ENCODE peak calls at places on chromosomes 12 and 14, in four cellular contexts. B is WTC11, S is HepG2, J is K562. Y is an unnamed sample.

GRCh38 chr12:125024949-125025563 is 31.6 kb downstream of the BRI3BP start:
- DNase-seq in B (no peak), S (no peak), J (no peak), Y (no peak)

GRCh38 chr14:57390806-57391562 is 598 bp downstream of the NAA30 start:
- DNase-seq in B (peak; percentile 56), S (no peak), J (peak; percentile 31), Y (peak; percentile 40)

GRCh38 chr12:59927041-59927440 is 331.2 kb downstream of the SLC16A7 start:
- DNase-seq in B (no peak), S (no peak), J (no peak), Y (no peak)

GRCh38 chr12:96063046-96063445 is 27.7 kb upstream of the LTA4H start:
- DNase-seq in B (no peak), S (no peak), J (no peak), Y (no peak)

GRCh38 chr12:103632554-103633216 is 45.6 kb downstream of the STAB2 start:
- DNase-seq in B (peak; percentile 93), S (peak; percentile 66), J (peak; percentile 87), Y (peak; percentile 89)

GRCh38 chr12:10304161-10304574 is 3.5 kb upstream of the KLRD1 start:
- DNase-seq in B (no peak), S (no peak), J (no peak), Y (no peak)

GRCh38 chr14:73924337-73924736 is 25.6 kb downstream of the FAM161B start:
- DNase-seq in B (no peak), S (no peak), J (no peak), Y (no peak)

GRCh38 chr12:90987101-90987500 is 17.7 kb downstream of the EPYC start:
- DNase-seq in B (no peak), S (no peak), J (no peak), Y (no peak)

GRCh38 chr12:26017484-26018211 is 59.2 kb downstream of the RASSF8 start:
- DNase-seq in B (peak; percentile 41), S (peak; percentile 50), J (peak; percentile 15), Y (peak; percentile 45)

GRCh38 chr12:24062642-24063245 is 113.3 kb upstream of the SOX5 start:
- DNase-seq in B (no peak), S (no peak), J (no peak), Y (no peak)

GRCh38 chr12:51846911-51847829 is 1.3 kb downstream of the FIGNL2 start:
- DNase-seq in B (peak; percentile 64), S (no peak), J (no peak), Y (peak; percentile 77)

GRCh38 chr12:132218915-132219314 is 74.7 kb downstream of the NOC4L start:
- DNase-seq in B (peak; percentile 63), S (peak; percentile 35), J (peak; percentile 71), Y (peak; percentile 81)

GRCh38 chr12:32312049-32312670 is 87.2 kb upstream of the FGD4 start:
- DNase-seq in B (no peak), S (peak; percentile 42), J (peak; percentile 37), Y (peak; percentile 39)

GRCh38 chr14:90534091-90534837 is 137.4 kb downstream of the CALM1 start:
- DNase-seq in B (no peak), S (no peak), J (peak; percentile 35), Y (no peak)

GRCh38 chr12:114664661-114665320 is 19.2 kb downstream of the TBX3 start:
- DNase-seq in B (no peak), S (no peak), J (no peak), Y (no peak)

GRCh38 chr12:4909734-4910501 is at the start of gene KCNA1:
- DNase-seq in B (peak; percentile 42), S (no peak), J (no peak), Y (peak; percentile 38)

GRCh38 chr14:55107766-55108554 is 21.1 kb upstream of the LGALS3 start:
- DNase-seq in B (peak; percentile 23), S (peak; percentile 83), J (peak; percentile 82), Y (peak; percentile 48)

GRCh38 chr12:124296916-124297351 is 2.0 kb downstream of the RFLNA start:
- DNase-seq in B (no peak), S (peak; percentile 35), J (no peak), Y (no peak)

GRCh38 chr12:87163122-87163521 is 866.1 kb downstream of the C12orf50 start:
- DNase-seq in B (no peak), S (no peak), J (no peak), Y (no peak)

GRCh38 chr12:19850341-19851065 is 411.2 kb downstream of the AEBP2 start:
- DNase-seq in B (no peak), S (no peak), J (no peak), Y (no peak)

GRCh38 chr14:103329421-103330347 is 4.4 kb upstream of the EIF5 start:
- DNase-seq in B (no peak), S (peak; percentile 64), J (peak; percentile 20), Y (no peak)

GRCh38 chr12:32134144-32134888 is 27.7 kb downstream of the BICD1 start:
- DNase-seq in B (no peak), S (no peak), J (no peak), Y (no peak)

GRCh38 chr14:78005325-78005724 is 164.8 kb upstream of the NRXN3 start:
- DNase-seq in B (no peak), S (no peak), J (peak; percentile 32), Y (no peak)

GRCh38 chr12:92543872-92544271 is 158.9 kb upstream of the PLEKHG7 start:
- DNase-seq in B (no peak), S (no peak), J (no peak), Y (no peak)

GRCh38 chr12:65603428-65604351 is 220.6 kb upstream of the HMGA2 start:
- DNase-seq in B (no peak), S (no peak), J (peak; percentile 25), Y (no peak)

GRCh38 chr12:105476616-105477015 is 146.1 kb downstream of the C12orf75 start:
- DNase-seq in B (no peak), S (no peak), J (no peak), Y (no peak)

GRCh38 chr14:91059576-91060471 is 617 bp downstream of the RPS6KA5 start:
- DNase-seq in B (peak; percentile 54), S (peak; percentile 14), J (peak; percentile 37), Y (peak; percentile 55)

GRCh38 chr12:75623631-75624118 is 112.3 kb upstream of the KRR1 start:
- DNase-seq in B (peak; percentile 28), S (peak; percentile 87), J (no peak), Y (no peak)

GRCh38 chr12:57416039-57416996 is 14.5 kb downstream of the R3HDM2 start:
- DNase-seq in B (no peak), S (no peak), J (no peak), Y (no peak)

GRCh38 chr12:25241171-25242020 is 9.3 kb downstream of the KRAS start:
- DNase-seq in B (no peak), S (peak; percentile 24), J (no peak), Y (peak; percentile 10)

GRCh38 chr14:60276347-60276746 is 27.3 kb downstream of the PPM1A start:
- DNase-seq in B (no peak), S (no peak), J (no peak), Y (no peak)

GRCh38 chr12:14974633-14975032 is 1.8 kb downstream of the PDE6H start:
- DNase-seq in B (no peak), S (no peak), J (no peak), Y (no peak)

GRCh38 chr12:80655751-80656150 is 51.7 kb upstream of the MYF6 start:
- DNase-seq in B (no peak), S (no peak), J (no peak), Y (no peak)

GRCh38 chr12:55927588-55928502 is at the start of gene PYM1:
- DNase-seq in B (peak; percentile 79), S (peak; percentile 89), J (peak; percentile 89), Y (peak; percentile 61)

GRCh38 chr14:30005114-30005698 is 77.6 kb upstream of the PRKD1 start:
- DNase-seq in B (no peak), S (peak; percentile 62), J (peak; percentile 9), Y (peak; percentile 43)
- TF ChIP-seq ELF4 in B (no peak), S (no peak), J (no peak), Y (no peak)

GRCh38 chr12:130835011-130835410 is 4.0 kb downstream of the STX2 start:
- DNase-seq in B (no peak), S (no peak), J (no peak), Y (no peak)

GRCh38 chr12:130831876-130832405 is 7.1 kb downstream of the STX2 start:
- DNase-seq in B (no peak), S (no peak), J (no peak), Y (no peak)

GRCh38 chr12:130830246-130830551 is 8.9 kb downstream of the STX2 start:
- DNase-seq in B (no peak), S (no peak), J (peak; percentile 49), Y (no peak)

GRCh38 chr12:130831246-130831645 is 7.8 kb downstream of the STX2 start:
- DNase-seq in B (no peak), S (no peak), J (no peak), Y (no peak)

DNA sequence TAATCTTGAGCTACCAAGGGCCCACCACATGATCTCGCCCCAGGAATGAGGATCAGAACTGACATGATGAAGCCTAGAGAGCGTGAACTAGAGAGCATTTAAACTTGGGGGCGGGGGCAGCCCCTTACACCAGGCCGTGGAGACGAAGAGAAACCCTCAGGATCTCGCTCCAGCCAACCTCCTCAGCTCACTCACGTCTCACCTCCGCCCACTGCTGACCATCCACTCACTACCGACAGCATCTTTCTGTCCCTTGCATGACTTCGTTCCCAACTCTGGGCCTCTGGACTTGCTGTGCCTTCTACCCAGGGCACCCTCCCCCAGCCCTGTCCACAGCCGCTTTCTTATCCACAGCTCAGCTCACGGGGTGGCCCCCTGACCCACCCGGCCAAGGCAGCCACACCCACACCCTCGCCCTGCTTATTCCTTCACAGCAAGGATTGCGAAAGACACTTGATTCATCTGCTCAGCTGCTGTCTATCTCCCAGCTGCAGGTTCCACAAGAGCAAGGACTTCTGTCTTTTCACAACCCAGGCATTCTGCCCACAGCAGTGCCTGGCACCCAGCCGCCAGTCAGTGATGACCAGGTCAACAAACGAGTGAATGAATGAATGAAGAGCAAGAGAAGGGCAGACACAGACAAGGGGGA is 6.4 kb downstream of the STX2 start:
- DNase-seq in B (no peak), S (no peak), J (peak; percentile 85), Y (no peak)
- TF ChIP-seq ELF4 in B (no peak), S (no peak), J (no peak), Y (no peak)

DNA sequence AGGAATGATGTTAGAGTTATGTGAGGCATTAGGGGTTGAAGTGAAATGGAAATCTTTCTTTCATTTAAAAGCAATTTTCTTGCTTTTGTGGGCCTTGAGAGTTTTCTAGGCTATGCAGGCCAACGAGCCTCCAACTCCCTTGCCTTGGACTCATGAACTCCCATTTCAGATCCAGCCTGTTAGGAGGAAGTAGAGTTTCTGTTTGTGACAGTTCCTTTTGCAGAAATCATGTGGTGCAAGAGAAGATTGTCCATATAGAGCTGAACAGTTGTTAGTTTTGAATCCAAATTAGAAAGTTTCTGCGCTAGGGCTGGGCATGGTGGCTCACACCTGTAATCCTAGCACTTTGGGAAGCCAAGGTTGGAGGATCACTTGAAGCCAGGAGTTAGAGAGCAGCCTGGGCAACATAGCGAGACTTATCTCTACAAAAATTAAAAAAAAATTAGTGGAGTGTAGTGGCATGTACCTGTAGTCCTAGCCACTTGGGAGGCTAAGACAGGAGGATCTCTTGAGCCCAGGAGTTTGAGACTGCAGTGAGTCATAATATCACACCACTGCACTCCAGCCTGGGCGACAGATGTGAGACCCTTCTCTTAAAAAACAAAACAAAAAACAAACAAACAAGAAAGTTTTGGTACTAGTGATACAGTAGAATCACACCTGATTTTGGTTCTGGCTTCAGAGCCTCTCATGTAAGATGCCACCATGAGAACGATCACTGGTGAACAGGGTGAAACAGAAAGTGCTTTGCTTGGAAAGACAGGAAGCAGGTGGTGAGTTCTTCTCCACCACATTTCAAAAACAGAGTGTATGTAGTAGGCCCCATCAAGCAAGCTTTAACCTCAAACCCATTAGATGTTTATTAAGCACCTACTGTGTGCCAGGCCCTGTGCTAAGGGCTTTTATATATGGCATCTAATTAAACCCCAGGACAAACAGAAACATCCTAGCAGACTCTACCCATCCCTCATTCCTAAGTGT is 47.5 kb upstream of the MED13L start:
- DNase-seq in B (no peak), S (no peak), J (no peak), Y (no peak)
- TF ChIP-seq ELF4 in B (no peak), S (no peak), J (no peak), Y (no peak)

GRCh38 chr12:46933947-46934346 is 108.2 kb upstream of the SLC38A4 start:
- DNase-seq in B (no peak), S (peak; percentile 49), J (no peak), Y (peak; percentile 18)
- TF ChIP-seq ELF4 in B (no peak), S (no peak), J (no peak), Y (no peak)

Y was measured in HEK293T.